ENCODE peak calls at places on chromosome 7, in six cellular contexts. O is SJSA1; J is LoVo; Q is H4; F is stimulated activated CD8-positive, alpha-beta memory T cell treated with anti-CD3 and anti-CD28 coated beads, Interleukin-4, amount 100 ng/mL, for 24 hours; P is Right ventricle myocardium inferior. C is an unnamed sample.
A peak's percentile ranks its signal among the peaks of the same experiment; 100 is the strongest.

GRCh38 chr7:25968205-25968993 is 183.6 kb upstream of the NFE2L3 start:
- DNase-seq in O (no peak), J (no peak), Q (no peak), F (no peak), P (no peak), C (no peak)

GRCh38 chr7:38409524-38409923 is 136.1 kb upstream of the TARP start:
- DNase-seq in O (no peak), J (no peak), Q (no peak), F (no peak), P (no peak), C (no peak)

GRCh38 chr7:47622946-47623640 is 41.2 kb upstream of the TNS3 start:
- DNase-seq in O (peak; percentile 80), J (no peak), Q (peak; percentile 88), F (no peak), P (no peak), C (no peak)

GRCh38 chr7:56121440-56121839 is 5.2 kb upstream of the NUPR2 start:
- DNase-seq in O (no peak), J (no peak), Q (no peak), F (no peak), P (no peak), C (peak; percentile 16)

GRCh38 chr7:25750738-25751529 is 401.1 kb upstream of the NFE2L3 start:
- DNase-seq in O (no peak), J (no peak), Q (no peak), F (no peak), P (no peak), C (no peak)

GRCh38 chr7:106177295-106177690 is 65.2 kb upstream of the SYPL1 start:
- DNase-seq in O (no peak), J (no peak), Q (no peak), F (no peak), P (no peak), C (no peak)

GRCh38 chr7:100598425-100598824 is 3.7 kb upstream of the PCOLCE start:
- DNase-seq in O (no peak), J (no peak), Q (no peak), F (no peak), P (no peak), C (peak; percentile 46)

GRCh38 chr7:146249272-146249671 is 132.7 kb downstream of the CNTNAP2 start:
- DNase-seq in O (no peak), J (no peak), Q (peak; percentile 12), F (no peak), P (no peak), C (no peak)

GRCh38 chr7:18498327-18498726 is 2.8 kb downstream of the HDAC9 start:
- DNase-seq in O (no peak), J (no peak), Q (no peak), F (no peak), P (no peak), C (no peak)

GRCh38 chr7:30791126-30791525 is 19.9 kb downstream of the MINDY4 start:
- DNase-seq in O (no peak), J (no peak), Q (no peak), F (no peak), P (no peak), C (no peak)

GRCh38 chr7:21960922-21961321 is 15.2 kb upstream of the CDCA7L start:
- DNase-seq in O (peak; percentile 57), J (peak; percentile 55), Q (peak; percentile 53), F (no peak), P (no peak), C (peak; percentile 79)